ENCODE peak calls at places on chromosomes 12 and 14, in eight cellular contexts. X is HCT116; K is ovary; W is gastrocnemius medialis; S is progenitor cell of endocrine pancreas; A is AG04450; M is activated CD8-positive, alpha-beta T cell treated with anti-CD3 and anti-CD28 coated beads for 36 hours; L is WERI-Rb-1. B is an unnamed sample.

GRCh38 chr12:56885316-56885715 is 48.9 kb downstream of the SDR9C7 start:
- DNase-seq in K (no peak), W (no peak), L (no peak), S (no peak), X (no peak), M (no peak), A (no peak), B (no peak)

GRCh38 chr12:124544983-124545382 is 22.4 kb downstream of the NCOR2 start:
- DNase-seq in K (no peak), X (no peak), M (no peak), S (no peak), A (no peak), W (no peak), L (no peak), B (no peak)

GRCh38 chr12:109914461-109914860 is 14.4 kb downstream of the TCHP start:
- DNase-seq in L (no peak), X (no peak), M (no peak), W (no peak), K (no peak), S (no peak), A (no peak), B (no peak)

GRCh38 chr14:55482936-55483605 is 42.7 kb upstream of the TBPL2 start:
- DNase-seq in X (no peak), A (no peak), W (no peak), L (no peak), M (no peak), K (no peak), S (no peak), B (no peak)

GRCh38 chr12:6341439-6342139 is at the start of gene TNFRSF1A:
- DNase-seq in A (peak), L (peak), M (peak), K (peak), S (peak), X (no peak), W (peak), B (peak)

GRCh38 chr12:42483534-42483857 is 106.0 kb downstream of the PRICKLE1 start:
- DNase-seq in K (no peak), L (peak), M (peak), W (no peak), A (no peak), S (peak), X (no peak), B (peak)

GRCh38 chr12:3747976-3748619 is 4.8 kb downstream of the CRACR2A start:
- DNase-seq in A (no peak), X (no peak), K (no peak), W (no peak), M (no peak), L (no peak), S (no peak), B (no peak)

GRCh38 chr14:30143617-30144016 is 216.0 kb upstream of the PRKD1 start:
- DNase-seq in L (no peak), X (no peak), W (no peak), S (no peak), A (peak), M (no peak), K (no peak), B (no peak)

GRCh38 chr12:2412305-2412643 is 359.5 kb downstream of the CACNA1C start:
- DNase-seq in L (peak), X (no peak), A (no peak), S (no peak), W (no peak), M (no peak), K (no peak), B (no peak)

GRCh38 chr12:108356902-108357806 is 18.0 kb upstream of the CMKLR1 start:
- DNase-seq in X (no peak), K (no peak), W (no peak), L (no peak), S (no peak), A (no peak), M (no peak), B (no peak)

GRCh38 chr14:57578427-57579220 is 85.0 kb upstream of the CCDC198 start:
- DNase-seq in K (no peak), M (no peak), X (no peak), W (no peak), L (no peak), S (no peak), A (no peak), B (no peak)

GRCh38 chr12:62466018-62466595 is 519 bp upstream of the MON2 start:
- DNase-seq in W (peak), M (peak), L (peak), S (no peak), X (no peak), A (no peak), K (peak), B (peak)

GRCh38 chr14:65840786-65841185 is 428.3 kb downstream of the FUT8 start:
- DNase-seq in L (no peak), S (no peak), W (no peak), X (no peak), M (no peak), K (no peak), A (no peak), B (no peak)

GRCh38 chr12:126093911-126094310 is 1028.7 kb downstream of the AACS start:
- DNase-seq in M (no peak), S (no peak), W (no peak), A (no peak), L (peak), K (no peak), X (no peak), B (no peak)

GRCh38 chr12:51884676-51885229 is 3.1 kb upstream of the ANKRD33 start:
- DNase-seq in W (no peak), S (no peak), L (peak), M (no peak), K (no peak), X (peak), A (no peak), B (no peak)

GRCh38 chr14:22900088-22900799 is 17.2 kb downstream of the REM2 start:
- DNase-seq in M (peak), L (peak), K (no peak), W (no peak), A (peak), X (peak), S (no peak), B (peak)

GRCh38 chr14:79487632-79488031 is 723.7 kb downstream of the DIO2 start:
- DNase-seq in S (no peak), X (no peak), K (no peak), W (no peak), M (no peak), A (no peak), L (no peak), B (no peak)

GRCh38 chr12:127263621-127264020 is 1003.3 kb upstream of the TMEM132C start:
- DNase-seq in L (no peak), S (no peak), W (no peak), K (no peak), X (no peak), A (no peak), M (no peak), B (no peak)

GRCh38 chr14:100740196-100740825 is 13.6 kb downstream of the DLK1 start:
- DNase-seq in A (no peak), W (no peak), M (no peak), S (no peak), X (no peak), L (no peak), K (peak), B (no peak)

GRCh38 chr12:111384596-111384995 is 15.7 kb upstream of the PHETA1 start:
- DNase-seq in A (no peak), S (no peak), W (no peak), M (no peak), L (no peak), K (no peak), X (no peak), B (no peak)

GRCh38 chr12:53659011-53659551 is 16.8 kb downstream of the ATP5MC2 start:
- DNase-seq in X (peak), M (no peak), W (peak), L (no peak), K (no peak), A (peak), S (peak), B (no peak)

GRCh38 chr12:96103067-96103650 is 67.8 kb upstream of the LTA4H start:
- DNase-seq in S (no peak), M (no peak), W (no peak), A (no peak), K (no peak), L (no peak), X (no peak), B (no peak)

GRCh38 chr14:60722163-60722835 is 1.9 kb downstream of the SIX4 start:
- DNase-seq in S (peak), M (peak), X (no peak), W (peak), K (peak), A (no peak), L (peak), B (peak)

GRCh38 chr12:120961604-120962486 is 16.5 kb upstream of the HNF1A start:
- DNase-seq in K (no peak), S (no peak), W (no peak), M (no peak), A (no peak), X (no peak), L (no peak), B (no peak)

GRCh38 chr14:99382071-99382640 is 98.5 kb downstream of the SETD3 start:
- DNase-seq in X (no peak), W (no peak), A (no peak), K (no peak), L (no peak), S (no peak), M (no peak), B (no peak)

GRCh38 chr12:105554223-105554678 is 223.8 kb downstream of the C12orf75 start:
- DNase-seq in X (no peak), M (no peak), L (no peak), A (no peak), W (no peak), K (no peak), S (no peak), B (no peak)

GRCh38 chr12:86283607-86284006 is 27.4 kb upstream of the MGAT4C start:
- DNase-seq in L (no peak), K (no peak), S (no peak), W (no peak), M (no peak), X (no peak), A (no peak), B (no peak)

GRCh38 chr12:56450241-56450640 is 1.0 kb upstream of the TIMELESS start:
- DNase-seq in A (no peak), W (no peak), L (peak), K (no peak), X (no peak), M (no peak), S (no peak), B (no peak)

GRCh38 chr12:105706321-105706972 is 376.0 kb downstream of the C12orf75 start:
- DNase-seq in K (peak), S (no peak), W (peak), M (no peak), L (no peak), A (peak), X (no peak), B (no peak)

GRCh38 chr12:1573960-1574862 is 20.2 kb downstream of the FBXL14 start:
- DNase-seq in K (no peak), X (no peak), M (no peak), L (no peak), A (no peak), S (no peak), W (no peak), B (no peak)

GRCh38 chr12:90854136-90854689 is 100.8 kb downstream of the CCER1 start:
- DNase-seq in S (no peak), M (peak), W (no peak), L (peak), X (peak), A (peak), K (no peak), B (no peak)

GRCh38 chr12:59677857-59678256 is 82.0 kb downstream of the SLC16A7 start:
- DNase-seq in M (no peak), A (no peak), S (no peak), K (no peak), L (no peak), X (no peak), W (no peak), B (no peak)

GRCh38 chr14:58331111-58331510 is 32.8 kb downstream of the ARID4A start:
- DNase-seq in M (peak), L (peak), A (peak), X (peak), S (no peak), W (peak), K (peak), B (peak)

GRCh38 chr12:6769681-6770080 is 2.6 kb upstream of the LAG3 start:
- DNase-seq in M (no peak), A (no peak), X (no peak), S (no peak), L (no peak), K (no peak), W (no peak), B (no peak)

GRCh38 chr14:105123981-105124836 is 44.4 kb downstream of the JAG2 start:
- DNase-seq in A (no peak), K (no peak), M (no peak), X (no peak), L (no peak), W (no peak), S (no peak), B (no peak)

GRCh38 chr14:105128059-105128458 is 40.5 kb downstream of the JAG2 start:
- DNase-seq in X (no peak), W (no peak), K (no peak), S (no peak), L (no peak), A (no peak), M (no peak), B (no peak)

GRCh38 chr14:105124837-105125222 is 43.7 kb downstream of the JAG2 start:
- DNase-seq in K (no peak), A (no peak), S (no peak), W (no peak), X (no peak), M (no peak), L (no peak), B (no peak)

GRCh38 chr14:105126970-105127307 is 41.6 kb downstream of the JAG2 start:
- DNase-seq in A (no peak), K (no peak), L (no peak), W (no peak), M (no peak), X (no peak), S (no peak), B (no peak)

DNA sequence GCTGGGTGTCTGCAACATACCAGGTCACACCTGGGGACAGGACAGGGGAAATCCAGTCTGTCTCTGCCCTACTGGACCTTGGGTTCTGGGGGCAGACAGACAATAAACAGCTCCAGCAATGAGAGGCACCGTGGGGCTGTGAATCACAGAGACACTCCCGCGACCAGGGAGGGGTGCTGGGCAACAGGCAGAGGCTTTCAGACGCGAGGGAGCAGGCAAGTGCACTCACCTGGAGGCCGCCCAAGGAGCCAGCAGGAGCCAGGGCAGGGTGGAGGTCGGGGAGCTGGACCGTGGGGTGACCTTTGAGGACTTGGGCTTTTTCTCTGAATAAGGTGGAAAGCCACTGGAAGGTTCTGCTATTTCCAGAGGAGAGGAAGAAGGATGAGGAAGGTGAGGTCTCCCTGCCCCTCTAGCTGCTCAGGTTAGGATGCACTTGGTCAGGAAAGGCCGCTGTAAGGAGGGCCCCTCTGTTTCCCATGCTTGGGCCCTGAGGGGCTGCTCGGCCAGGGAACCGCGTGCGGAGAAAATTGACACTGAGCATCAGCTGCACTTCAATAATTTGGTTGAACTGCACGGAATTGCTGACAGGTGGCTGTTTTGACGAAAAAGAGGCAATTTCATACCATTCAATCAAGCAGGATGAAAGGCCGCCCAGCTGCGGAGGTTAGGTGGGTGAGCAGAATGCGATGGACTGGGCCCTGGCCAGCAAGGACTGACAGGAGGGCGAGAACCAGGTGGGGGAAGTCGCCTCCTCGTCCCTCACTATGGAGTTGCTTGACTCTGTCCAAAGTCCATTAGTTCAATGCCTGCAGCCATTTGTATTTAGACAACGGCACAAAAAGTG is 42.2 kb downstream of the JAG2 start:
- DNase-seq in X (no peak), K (no peak), M (no peak), L (no peak), A (no peak), S (no peak), W (no peak), B (no peak)
- TF ChIP-seq CTCF in X (no peak), K (no peak), M (no peak), L (no peak), A (no peak), S (no peak), W (no peak), B (no peak)

GRCh38 chr12:18882690-18883089 is 144.8 kb downstream of the CAPZA3 start:
- DNase-seq in X (no peak), M (no peak), S (no peak), A (no peak), L (no peak), W (no peak), K (no peak), B (no peak)
- TF ChIP-seq CTCF in X (no peak), M (no peak), S (no peak), A (no peak), L (no peak), W (no peak), K (no peak), B (no peak)

GRCh38 chr14:51242545-51243490 is 2.8 kb downstream of the TMX1 start:
- DNase-seq in L (no peak), W (no peak), M (peak), K (no peak), A (no peak), S (no peak), X (no peak), B (no peak)
- TF ChIP-seq CTCF in L (no peak), W (no peak), M (no peak), K (no peak), A (peak), S (no peak), X (no peak), B (peak)

GRCh38 chr12:43722621-43723020 is 36.0 kb downstream of the PUS7L start:
- DNase-seq in W (no peak), S (no peak), K (no peak), X (no peak), M (no peak), L (no peak), A (no peak), B (no peak)

GRCh38 chr12:43728698-43729097 is 29.9 kb downstream of the PUS7L start:
- DNase-seq in X (no peak), W (no peak), M (no peak), L (no peak), K (no peak), S (no peak), A (no peak), B (no peak)

GRCh38 chr12:43723134-43723533 is 35.5 kb downstream of the PUS7L start:
- DNase-seq in L (no peak), X (no peak), A (no peak), S (no peak), K (no peak), M (no peak), W (no peak), B (no peak)

GRCh38 chr12:43730283-43730682 is 28.3 kb downstream of the PUS7L start:
- DNase-seq in L (no peak), W (no peak), A (no peak), S (no peak), K (no peak), X (no peak), M (no peak), B (no peak)

GRCh38 chr12:43728117-43728516 is 30.5 kb downstream of the PUS7L start:
- DNase-seq in W (no peak), M (no peak), S (no peak), A (no peak), L (no peak), X (no peak), K (no peak), B (no peak)
- TF ChIP-seq CTCF in W (peak), M (peak), S (peak), A (no peak), L (no peak), X (peak), K (no peak), B (peak)

GRCh38 chr12:18246057-18246456 is 15.3 kb upstream of the PIK3C2G start:
- DNase-seq in K (no peak), S (no peak), L (no peak), A (no peak), M (no peak), W (no peak), X (no peak), B (no peak)
- TF ChIP-seq CTCF in K (no peak), S (peak), L (no peak), A (peak), M (no peak), W (no peak), X (no peak), B (no peak)

DNA sequence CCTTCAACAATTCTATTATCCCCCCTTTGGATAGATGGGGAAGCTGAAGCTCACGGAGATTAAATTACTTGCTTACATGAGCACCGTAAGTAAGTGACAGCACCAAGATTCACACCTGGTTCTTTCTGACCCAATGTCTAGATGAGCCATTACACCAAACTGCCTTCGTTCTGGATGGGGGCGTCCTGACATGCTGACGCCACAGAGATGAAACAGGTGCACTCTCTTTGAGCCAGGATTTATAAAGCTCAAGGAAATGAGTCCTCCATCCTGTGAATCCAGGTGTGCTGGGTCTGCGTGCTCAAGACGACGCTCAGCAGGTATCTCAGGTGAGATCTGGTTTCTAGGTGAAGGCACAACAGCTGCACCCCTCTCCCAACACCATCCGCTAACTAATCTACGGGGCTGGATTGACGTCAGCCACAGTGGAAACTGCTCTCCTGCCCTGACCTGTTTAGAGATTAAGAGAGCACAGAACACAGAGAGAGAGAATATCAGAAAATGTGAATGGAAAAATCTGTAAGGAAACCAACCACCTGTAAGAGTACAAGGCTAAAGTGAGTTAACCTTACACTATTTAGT is 61.6 kb downstream of the KSR2 start:
- DNase-seq in K (no peak), M (no peak), L (peak), S (no peak), W (no peak), A (no peak), X (no peak), B (no peak)
- TF ChIP-seq CTCF in K (no peak), M (no peak), L (no peak), S (peak), W (no peak), A (no peak), X (no peak), B (no peak)

GRCh38 chr12:47900101-47900479 is 4.7 kb downstream of the VDR start:
- DNase-seq in M (no peak), A (no peak), S (no peak), K (no peak), X (no peak), L (no peak), W (no peak), B (no peak)

GRCh38 chr12:47899466-47899865 is 5.3 kb downstream of the VDR start:
- DNase-seq in M (no peak), L (no peak), A (no peak), W (no peak), K (no peak), S (no peak), X (no peak), B (no peak)

GRCh38 chr12:47901285-47902093 is 3.3 kb downstream of the VDR start:
- DNase-seq in K (no peak), X (no peak), L (no peak), W (no peak), S (no peak), M (no peak), A (no peak), B (no peak)

GRCh38 chr12:47902131-47902639 is 2.6 kb downstream of the VDR start:
- DNase-seq in A (no peak), S (no peak), L (no peak), M (no peak), K (no peak), X (no peak), W (no peak), B (no peak)

GRCh38 chr12:47900480-47901129 is 4.2 kb downstream of the VDR start:
- DNase-seq in X (peak), L (peak), W (no peak), K (no peak), M (no peak), A (no peak), S (no peak), B (no peak)
- TF ChIP-seq CTCF in X (peak), L (peak), W (no peak), K (no peak), M (no peak), A (no peak), S (peak), B (peak)

DNA sequence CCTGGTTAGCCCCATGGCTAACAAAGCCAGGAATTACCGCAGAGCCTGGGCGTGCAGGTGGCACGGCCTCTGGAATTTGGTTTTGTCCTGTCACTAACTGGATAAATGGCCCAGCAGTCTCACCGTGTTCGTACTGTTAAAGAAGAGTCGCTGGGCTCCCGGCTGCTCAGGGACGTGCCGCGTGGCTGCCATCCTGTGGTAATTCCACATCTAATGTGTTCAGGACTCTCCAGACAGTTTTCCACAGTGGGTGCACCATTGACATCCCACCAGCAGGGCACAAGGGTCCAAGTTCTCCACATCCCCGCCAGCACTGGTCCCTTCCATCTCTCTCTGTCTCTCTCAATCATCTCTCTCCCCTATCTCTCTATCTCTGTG is 19.6 kb downstream of the NOC4L start:
- DNase-seq in X (no peak), S (no peak), A (no peak), W (no peak), L (peak), K (no peak), M (no peak), B (no peak)
- TF ChIP-seq CTCF in X (no peak), S (peak), A (peak), W (no peak), L (peak), K (no peak), M (no peak), B (no peak)